ENCODE peak calls at places on chromosomes 3 and 15, in four cellular contexts. G, W, Q and I are unnamed samples.

GRCh38 chr15:48616216-48616615 is 29.3 kb downstream of the FBN1 start:
- DNase-seq in G (no peak), W (no peak), Q (no peak), I (no peak)

GRCh38 chr3:25090869-25091453 is 337.1 kb upstream of the RARB start:
- DNase-seq in G (no peak), W (no peak), Q (no peak), I (no peak)

GRCh38 chr3:67706934-67707333 is 52.5 kb upstream of the SUCLG2 start:
- DNase-seq in G (no peak), W (no peak), Q (no peak), I (no peak)

GRCh38 chr3:36695769-36696137 is 68.6 kb downstream of the DCLK3 start:
- DNase-seq in G (no peak), W (no peak), Q (no peak), I (no peak)

GRCh38 chr15:39792954-39793353 is 10.3 kb upstream of the FSIP1 start:
- DNase-seq in G (no peak), W (no peak), Q (no peak), I (no peak)

GRCh38 chr15:71085809-71086208 is 29.5 kb upstream of the THSD4 start:
- DNase-seq in G (no peak), W (no peak), Q (no peak), I (no peak)

GRCh38 chr15:65639509-65639908 is 17.8 kb downstream of the SLC24A1 start:
- DNase-seq in G (no peak), W (no peak), Q (no peak), I (no peak)

GRCh38 chr3:1439395-1439794 is 346.6 kb downstream of the CNTN6 start:
- DNase-seq in G (no peak), W (peak), Q (no peak), I (no peak)

DNA sequence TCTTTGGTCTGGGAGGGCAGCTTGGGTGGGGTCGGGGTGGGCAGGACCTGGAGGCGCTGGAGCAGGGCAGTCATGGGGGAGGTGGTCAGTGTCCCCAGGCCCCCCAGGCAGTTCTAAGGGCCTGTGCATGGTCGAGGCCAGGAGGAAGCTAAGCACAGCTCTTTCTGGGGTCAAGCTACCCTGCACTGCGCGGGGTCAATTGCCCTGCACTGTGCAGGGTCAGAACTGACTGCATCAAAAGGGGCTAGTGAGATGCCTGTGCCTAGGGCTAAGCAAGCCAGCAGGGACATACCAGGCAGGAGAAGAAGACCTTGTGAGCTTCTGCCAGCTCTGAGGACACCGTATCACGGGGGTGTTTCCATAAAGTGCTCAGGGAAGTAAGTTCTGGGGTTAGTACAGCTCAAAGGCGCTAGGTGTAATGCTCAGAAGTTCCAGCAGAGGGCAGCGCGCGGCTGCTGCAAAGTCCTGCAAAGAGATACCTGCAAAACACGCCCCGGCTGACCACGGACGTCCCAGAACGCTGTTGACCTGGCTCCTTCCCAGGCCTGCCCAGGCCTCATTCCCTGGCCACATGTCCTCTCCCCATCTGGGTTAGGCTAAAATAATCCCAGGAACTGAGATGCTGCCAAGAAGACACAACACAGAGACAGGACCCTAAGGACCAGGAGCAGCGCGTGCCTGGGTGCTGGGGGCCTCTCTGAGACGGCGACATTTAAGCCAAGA is 18.8 kb upstream of the IQSEC1 start:
- DNase-seq in G (no peak), W (peak), Q (peak), I (peak)
- TF ChIP-seq SPI1 in G (no peak), W (no peak), Q (no peak), I (no peak)

DNA sequence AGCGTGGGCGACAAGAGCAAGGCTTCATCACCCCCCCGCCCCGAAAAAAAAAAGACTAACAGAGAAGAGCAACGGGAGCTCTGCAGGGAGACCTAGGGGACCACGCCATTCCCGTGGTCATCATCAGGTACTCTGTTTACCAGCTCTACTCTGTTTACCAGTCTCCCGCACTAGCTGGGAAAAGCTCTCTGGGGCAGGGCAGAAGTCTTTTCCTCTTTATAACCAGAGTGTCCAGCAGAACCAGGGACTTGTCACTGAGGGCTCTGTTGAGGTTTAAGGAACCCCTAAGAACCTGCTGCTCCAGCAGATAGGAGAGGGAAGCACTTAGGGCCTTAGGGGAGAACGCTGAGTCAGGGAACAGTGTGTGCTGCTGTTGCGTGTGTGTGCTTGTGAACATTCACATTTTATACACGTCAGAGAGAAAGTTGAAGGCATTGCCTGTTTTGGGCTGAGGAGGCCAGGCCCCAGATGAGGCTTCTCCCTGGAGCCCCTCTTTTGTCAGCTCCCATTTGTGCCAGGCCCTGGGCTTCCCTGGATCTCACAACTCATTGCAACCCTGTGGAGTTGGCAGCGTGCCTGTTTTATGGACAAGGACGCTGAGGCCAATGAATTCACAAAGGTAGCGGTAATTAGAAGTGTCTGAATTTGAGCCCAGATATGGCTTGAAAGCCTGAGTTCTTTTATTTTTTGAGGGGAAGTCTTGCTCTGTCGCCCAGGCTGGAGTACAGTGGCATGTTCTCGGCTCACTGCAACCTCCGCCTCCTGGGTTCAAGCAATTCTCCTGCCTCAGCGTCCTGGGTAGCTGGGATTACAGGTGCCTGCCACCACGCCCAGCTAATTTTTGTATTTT is 24.2 kb upstream of the ERICH6 start:
- DNase-seq in G (no peak), W (peak), Q (no peak), I (no peak)
- TF ChIP-seq SPI1 in G (no peak), W (peak), Q (no peak), I (no peak)

DNA sequence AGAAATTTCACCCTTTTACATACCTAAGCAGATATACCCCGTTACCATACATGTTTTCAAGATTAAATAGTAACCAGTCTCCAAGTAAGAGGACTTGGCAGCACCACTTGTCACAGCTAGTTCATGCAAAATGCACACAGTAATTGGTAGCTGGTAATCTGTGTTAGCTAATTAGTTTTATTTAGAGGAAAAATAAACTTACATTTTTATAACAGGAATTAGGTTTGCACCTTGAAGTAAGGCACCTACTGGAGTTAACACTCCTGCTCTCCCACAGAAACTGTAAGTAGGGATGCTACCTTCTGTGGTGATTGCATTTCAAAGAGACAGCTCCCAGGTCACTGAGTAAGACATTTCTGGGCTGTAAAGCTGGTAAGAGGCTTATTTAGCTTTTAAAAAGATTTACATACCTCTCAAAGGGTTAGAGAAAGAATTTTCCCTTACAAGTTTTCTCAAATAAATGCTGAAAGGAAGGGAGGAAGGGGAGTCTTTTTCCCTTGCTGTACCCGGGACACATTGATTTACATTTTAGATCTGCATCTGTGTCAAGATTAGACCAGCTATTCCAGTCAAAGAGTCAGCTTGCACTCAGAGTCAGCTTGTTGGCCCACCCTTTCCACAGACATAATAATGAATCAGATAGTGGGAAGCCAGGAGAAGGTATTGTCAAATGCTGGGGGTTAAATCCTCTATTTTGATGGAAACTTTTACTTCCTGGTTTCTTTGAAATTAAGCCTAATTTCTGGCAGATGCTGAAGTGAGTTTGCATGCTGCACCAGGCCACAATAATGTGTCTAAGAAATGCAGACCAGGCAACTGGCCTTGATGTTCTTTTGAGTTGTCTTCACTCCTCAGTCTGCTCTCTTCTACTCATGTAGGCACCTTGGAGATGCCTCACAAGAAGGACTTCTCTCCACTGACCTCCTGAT is 77.6 kb upstream of the CHD2 start:
- DNase-seq in G (no peak), W (no peak), Q (no peak), I (no peak)
- TF ChIP-seq SPI1 in G (no peak), W (no peak), Q (no peak), I (no peak)

DNA sequence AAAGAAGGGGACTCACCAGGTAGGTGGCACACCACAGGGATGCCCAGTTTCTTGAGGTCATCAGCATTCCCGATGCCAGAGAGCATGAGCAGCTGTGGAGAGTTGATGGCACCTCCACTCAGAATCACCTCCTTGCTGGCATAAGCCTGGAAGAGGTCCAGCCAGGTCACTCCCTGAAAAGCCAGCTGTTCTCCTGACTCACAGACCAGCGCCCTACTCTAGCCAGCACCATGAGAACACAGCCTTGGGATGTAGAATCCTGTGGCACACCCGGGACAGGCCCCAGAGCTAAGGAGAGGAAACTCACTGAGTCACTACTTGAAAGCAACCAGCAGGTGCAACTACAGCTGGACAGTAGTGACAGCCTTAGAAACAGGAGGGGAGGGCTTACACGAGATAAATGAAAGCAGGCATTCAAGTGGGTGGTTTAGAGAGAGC is 24.6 kb downstream of the CHDH start:
- DNase-seq in G (no peak), W (no peak), Q (no peak), I (no peak)
- TF ChIP-seq SPI1 in G (no peak), W (no peak), Q (no peak), I (no peak)

GRCh38 chr15:36943496-36944361 is 156.6 kb downstream of the MEIS2 start:
- DNase-seq in G (no peak), W (no peak), Q (no peak), I (no peak)
- TF ChIP-seq SPI1 in G (no peak), W (no peak), Q (no peak), I (no peak)

GRCh38 chr15:62474021-62474770 is 309.1 kb upstream of the C2CD4B start:
- DNase-seq in G (no peak), W (no peak), Q (no peak), I (no peak)

GRCh38 chr15:62475595-62475994 is 310.5 kb upstream of the C2CD4B start:
- DNase-seq in G (no peak), W (no peak), Q (no peak), I (no peak)

GRCh38 chr15:62476163-62476562 is 311.1 kb upstream of the C2CD4B start:
- DNase-seq in G (no peak), W (no peak), Q (no peak), I (no peak)

GRCh38 chr15:62474771-62475124 is 309.7 kb upstream of the C2CD4B start:
- DNase-seq in G (no peak), W (no peak), Q (no peak), I (no peak)

GRCh38 chr15:62477929-62478328 is 312.8 kb upstream of the C2CD4B start:
- DNase-seq in G (no peak), W (no peak), Q (no peak), I (no peak)
- TF ChIP-seq SPI1 in G (no peak), W (no peak), Q (no peak), I (no peak)

GRCh38 chr3:14802332-14802731 is 16.4 kb upstream of the FGD5 start:
- DNase-seq in G (no peak), W (no peak), Q (no peak), I (no peak)
- TF ChIP-seq SPI1 in G (no peak), W (no peak), Q (no peak), I (no peak)

GRCh38 chr3:112059497-112059896 is 25.0 kb downstream of the TMPRSS7 start:
- DNase-seq in G (no peak), W (no peak), Q (no peak), I (no peak)
- TF ChIP-seq SPI1 in G (no peak), W (no peak), Q (no peak), I (no peak)